ENCODE peak calls at places on chromosomes 7 and 10, in ten cellular contexts. One of them, this sample, is unnamed.

GRCh38 chr10:29926649-29927048 is 132.7 kb downstream of the JCAD start:
- DNase-seq in right lobe of liver: no peak
- DNase-seq in A549: no peak
- DNase-seq in GM12892: no peak
- DNase-seq in tibial nerve: no peak
- DNase-seq in uterus: no peak
- DNase-seq in GM12891: no peak
- DNase-seq in lower leg skin: no peak
- DNase-seq in HepG2: no peak
- DNase-seq in HCT116: no peak
- DNase-seq in this sample: no peak

GRCh38 chr7:51847461-51848134 is 531.0 kb upstream of the COBL start:
- DNase-seq in right lobe of liver: no peak
- DNase-seq in A549: no peak
- DNase-seq in GM12892: no peak
- DNase-seq in tibial nerve: no peak
- DNase-seq in uterus: no peak
- DNase-seq in GM12891: no peak
- DNase-seq in lower leg skin: no peak
- DNase-seq in HepG2: no peak
- DNase-seq in HCT116: no peak
- DNase-seq in this sample: no peak

GRCh38 chr7:93551063-93551895 is 23.2 kb downstream of the CALCR start:
- DNase-seq in right lobe of liver: no peak
- DNase-seq in A549: peak
- DNase-seq in GM12892: no peak
- DNase-seq in tibial nerve: no peak
- DNase-seq in uterus: no peak
- DNase-seq in GM12891: no peak
- DNase-seq in lower leg skin: no peak
- DNase-seq in HepG2: peak
- DNase-seq in HCT116: peak
- DNase-seq in this sample: no peak

GRCh38 chr10:30353851-30354250 is 4.8 kb upstream of the MTPAP start:
- DNase-seq in right lobe of liver: no peak
- DNase-seq in A549: no peak
- DNase-seq in GM12892: no peak
- DNase-seq in tibial nerve: no peak
- DNase-seq in uterus: no peak
- DNase-seq in GM12891: no peak
- DNase-seq in lower leg skin: no peak
- DNase-seq in HepG2: no peak
- DNase-seq in HCT116: no peak
- DNase-seq in this sample: peak

GRCh38 chr10:75111906-75112703 is 649 bp downstream of the SAMD8 start:
- DNase-seq in right lobe of liver: peak
- DNase-seq in A549: peak
- DNase-seq in GM12892: no peak
- DNase-seq in tibial nerve: peak
- DNase-seq in uterus: peak
- DNase-seq in GM12891: no peak
- DNase-seq in lower leg skin: peak
- DNase-seq in HepG2: peak
- DNase-seq in HCT116: peak
- DNase-seq in this sample: peak

GRCh38 chr10:99654791-99655190 is 4.5 kb upstream of the ENTPD7 start:
- DNase-seq in right lobe of liver: no peak
- DNase-seq in A549: no peak
- DNase-seq in GM12892: no peak
- DNase-seq in tibial nerve: no peak
- DNase-seq in uterus: no peak
- DNase-seq in GM12891: no peak
- DNase-seq in lower leg skin: no peak
- DNase-seq in HepG2: no peak
- DNase-seq in HCT116: no peak
- DNase-seq in this sample: no peak

GRCh38 chr10:18955041-18955440 is 93.6 kb upstream of the MALRD1 start:
- DNase-seq in right lobe of liver: no peak
- DNase-seq in A549: no peak
- DNase-seq in GM12892: no peak
- DNase-seq in tibial nerve: no peak
- DNase-seq in uterus: no peak
- DNase-seq in GM12891: no peak
- DNase-seq in lower leg skin: no peak
- DNase-seq in HepG2: no peak
- DNase-seq in HCT116: no peak
- DNase-seq in this sample: no peak

GRCh38 chr7:130632111-130632510 is 36.4 kb downstream of the COPG2 start:
- DNase-seq in right lobe of liver: no peak
- DNase-seq in A549: no peak
- DNase-seq in GM12892: no peak
- DNase-seq in tibial nerve: no peak
- DNase-seq in uterus: no peak
- DNase-seq in GM12891: no peak
- DNase-seq in lower leg skin: no peak
- DNase-seq in HepG2: peak
- DNase-seq in HCT116: peak
- DNase-seq in this sample: peak

GRCh38 chr7:100400656-100401055 is 27.4 kb downstream of the PILRA start:
- DNase-seq in right lobe of liver: no peak
- DNase-seq in A549: no peak
- DNase-seq in GM12892: no peak
- DNase-seq in tibial nerve: no peak
- DNase-seq in uterus: no peak
- DNase-seq in GM12891: no peak
- DNase-seq in lower leg skin: no peak
- DNase-seq in HepG2: peak
- DNase-seq in HCT116: peak
- DNase-seq in this sample: no peak

GRCh38 chr7:90710466-90710850 is 114.3 kb downstream of the CDK14 start:
- DNase-seq in right lobe of liver: no peak
- DNase-seq in A549: no peak
- DNase-seq in GM12892: no peak
- DNase-seq in tibial nerve: no peak
- DNase-seq in uterus: no peak
- DNase-seq in GM12891: no peak
- DNase-seq in lower leg skin: no peak
- DNase-seq in HepG2: no peak
- DNase-seq in HCT116: no peak
- DNase-seq in this sample: no peak

GRCh38 chr10:72309290-72310240 is 35.8 kb downstream of the DDIT4 start:
- DNase-seq in right lobe of liver: no peak
- DNase-seq in A549: no peak
- DNase-seq in GM12892: peak
- DNase-seq in tibial nerve: no peak
- DNase-seq in uterus: no peak
- DNase-seq in GM12891: no peak
- DNase-seq in lower leg skin: no peak
- DNase-seq in HepG2: no peak
- DNase-seq in HCT116: no peak
- DNase-seq in this sample: no peak

GRCh38 chr10:34931216-34931615 is 116.1 kb upstream of the PARD3 start:
- DNase-seq in right lobe of liver: no peak
- DNase-seq in A549: no peak
- DNase-seq in GM12892: no peak
- DNase-seq in tibial nerve: no peak
- DNase-seq in uterus: no peak
- DNase-seq in GM12891: no peak
- DNase-seq in lower leg skin: peak
- DNase-seq in HepG2: no peak
- DNase-seq in HCT116: no peak
- DNase-seq in this sample: no peak

GRCh38 chr10:7529638-7530037 is 118.8 kb upstream of the SFMBT2 start:
- DNase-seq in right lobe of liver: peak
- DNase-seq in A549: peak
- DNase-seq in GM12892: no peak
- DNase-seq in tibial nerve: no peak
- DNase-seq in uterus: no peak
- DNase-seq in GM12891: no peak
- DNase-seq in lower leg skin: no peak
- DNase-seq in HepG2: peak
- DNase-seq in HCT116: peak
- DNase-seq in this sample: no peak

GRCh38 chr10:86523348-86523747 is 1.8 kb upstream of the WAPL start:
- DNase-seq in right lobe of liver: no peak
- DNase-seq in A549: peak
- DNase-seq in GM12892: no peak
- DNase-seq in tibial nerve: no peak
- DNase-seq in uterus: no peak
- DNase-seq in GM12891: no peak
- DNase-seq in lower leg skin: no peak
- DNase-seq in HepG2: peak
- DNase-seq in HCT116: peak
- DNase-seq in this sample: no peak

GRCh38 chr7:115869811-115870210 is 160.8 kb downstream of the TFEC start:
- DNase-seq in right lobe of liver: no peak
- DNase-seq in A549: no peak
- DNase-seq in GM12892: no peak
- DNase-seq in tibial nerve: no peak
- DNase-seq in uterus: no peak
- DNase-seq in GM12891: no peak
- DNase-seq in lower leg skin: no peak
- DNase-seq in HepG2: no peak
- DNase-seq in HCT116: no peak
- DNase-seq in this sample: no peak

GRCh38 chr7:151088856-151089699 is 2.8 kb downstream of the AGAP3 start:
- DNase-seq in right lobe of liver: peak
- DNase-seq in A549: no peak
- DNase-seq in GM12892: no peak
- DNase-seq in tibial nerve: peak
- DNase-seq in uterus: peak
- DNase-seq in GM12891: no peak
- DNase-seq in lower leg skin: peak
- DNase-seq in HepG2: peak
- DNase-seq in HCT116: no peak
- DNase-seq in this sample: no peak
- TF ChIP-seq POLR2A in right lobe of liver: peak
- TF ChIP-seq POLR2A in A549: no peak
- TF ChIP-seq POLR2A in GM12892: no peak
- TF ChIP-seq POLR2A in tibial nerve: peak
- TF ChIP-seq POLR2A in uterus: no peak
- TF ChIP-seq POLR2A in GM12891: no peak
- TF ChIP-seq POLR2A in lower leg skin: no peak
- TF ChIP-seq POLR2A in HepG2: no peak
- TF ChIP-seq POLR2A in HCT116: no peak
- TF ChIP-seq POLR2A in this sample: no peak

DNA sequence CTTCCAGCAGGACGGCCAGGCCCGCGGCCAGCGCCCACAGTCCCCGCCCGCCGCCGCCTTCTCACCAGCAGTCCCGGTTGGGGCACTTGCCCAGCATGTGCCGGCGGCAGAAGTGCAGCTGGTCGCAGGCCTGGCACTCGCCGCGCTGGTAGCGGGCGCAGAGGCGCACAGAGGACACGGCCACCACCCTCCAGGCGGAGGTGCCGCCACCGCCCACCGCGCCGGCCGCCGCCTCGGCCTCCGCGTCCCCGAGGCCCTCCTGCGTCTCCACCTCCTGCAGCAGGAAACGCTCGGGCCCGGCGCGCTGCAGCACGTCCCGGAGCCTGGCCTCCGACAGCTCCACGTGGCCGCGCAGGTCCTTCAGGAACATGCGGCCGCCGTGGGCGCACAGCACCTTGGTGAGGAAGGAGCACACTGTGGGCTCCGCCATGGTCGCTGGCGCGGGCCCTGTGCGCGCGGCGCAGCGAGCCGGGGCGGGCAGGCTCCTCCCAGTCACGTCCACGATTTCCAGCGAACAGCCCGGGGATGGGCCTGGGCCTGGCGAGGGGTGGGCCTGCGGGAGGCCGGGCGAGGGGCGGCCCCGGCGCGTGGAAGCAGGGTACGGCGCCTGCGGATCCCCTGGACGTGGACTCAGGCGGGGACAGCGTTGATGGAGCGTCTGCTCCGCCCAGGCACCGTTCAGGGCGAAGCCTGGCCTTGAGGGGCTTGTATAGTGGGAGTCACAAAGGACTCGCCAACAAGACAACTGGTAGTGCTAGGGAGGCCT is at the start of gene ZC3HAV1L:
- DNase-seq in right lobe of liver: peak
- DNase-seq in A549: peak
- DNase-seq in GM12892: peak
- DNase-seq in tibial nerve: no peak
- DNase-seq in uterus: peak
- DNase-seq in GM12891: peak
- DNase-seq in lower leg skin: peak
- DNase-seq in HepG2: peak
- DNase-seq in HCT116: peak
- DNase-seq in this sample: no peak
- TF ChIP-seq POLR2A in right lobe of liver: peak
- TF ChIP-seq POLR2A in A549: peak
- TF ChIP-seq POLR2A in GM12892: peak
- TF ChIP-seq POLR2A in tibial nerve: peak
- TF ChIP-seq POLR2A in uterus: peak
- TF ChIP-seq POLR2A in GM12891: peak
- TF ChIP-seq POLR2A in lower leg skin: no peak
- TF ChIP-seq POLR2A in HepG2: peak
- TF ChIP-seq POLR2A in HCT116: peak
- TF ChIP-seq POLR2A in this sample: peak

DNA sequence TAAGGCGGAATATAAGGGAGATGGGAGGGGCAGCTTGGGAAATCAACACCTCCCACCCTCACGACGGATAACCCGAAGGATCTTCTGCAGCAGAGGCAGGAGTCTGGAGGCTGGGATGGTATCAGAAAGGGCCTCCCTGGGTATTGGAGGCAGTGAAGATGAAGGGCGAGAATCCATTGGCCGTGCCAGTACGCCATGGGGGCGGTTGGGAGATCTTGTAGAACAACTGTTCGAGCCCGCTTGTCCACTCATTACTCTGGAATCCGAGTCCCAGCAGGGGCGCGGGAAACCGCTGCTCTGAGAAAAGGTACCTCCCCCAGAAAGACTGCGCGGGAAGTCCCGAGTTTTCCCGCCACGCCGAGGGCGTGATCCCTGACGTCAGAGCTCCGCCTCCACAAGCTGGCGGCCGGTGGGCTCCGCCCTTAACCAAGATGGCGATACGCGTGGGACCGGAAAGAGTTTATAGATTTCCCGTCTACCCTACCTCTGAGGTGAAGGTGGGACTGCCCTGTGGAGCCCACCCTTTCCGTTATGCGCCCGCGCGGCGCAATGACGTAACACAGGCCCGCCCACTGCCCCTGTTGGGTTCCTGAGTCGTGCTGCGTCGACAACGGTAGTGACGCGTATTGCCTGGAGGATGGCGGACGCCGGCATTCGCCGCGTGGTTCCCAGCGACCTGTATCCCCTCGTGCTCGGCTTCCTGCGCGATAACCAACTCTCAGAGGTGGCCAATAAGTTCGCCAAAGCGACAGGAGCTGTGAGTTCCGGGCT is at the start of gene NOLC1:
- DNase-seq in right lobe of liver: peak
- DNase-seq in A549: peak
- DNase-seq in GM12892: peak
- DNase-seq in tibial nerve: peak
- DNase-seq in uterus: peak
- DNase-seq in GM12891: peak
- DNase-seq in lower leg skin: peak
- DNase-seq in HepG2: peak
- DNase-seq in HCT116: peak
- DNase-seq in this sample: peak
- TF ChIP-seq POLR2A in right lobe of liver: peak
- TF ChIP-seq POLR2A in A549: peak
- TF ChIP-seq POLR2A in GM12892: peak
- TF ChIP-seq POLR2A in tibial nerve: peak
- TF ChIP-seq POLR2A in uterus: peak
- TF ChIP-seq POLR2A in GM12891: peak
- TF ChIP-seq POLR2A in lower leg skin: no peak
- TF ChIP-seq POLR2A in HepG2: peak
- TF ChIP-seq POLR2A in HCT116: peak
- TF ChIP-seq POLR2A in this sample: peak

GRCh38 chr10:116606061-116606483 is 14.7 kb upstream of the PNLIPRP2 start:
- DNase-seq in right lobe of liver: no peak
- DNase-seq in A549: no peak
- DNase-seq in GM12892: no peak
- DNase-seq in tibial nerve: no peak
- DNase-seq in uterus: no peak
- DNase-seq in GM12891: no peak
- DNase-seq in lower leg skin: no peak
- DNase-seq in HepG2: no peak
- DNase-seq in HCT116: no peak
- DNase-seq in this sample: no peak
- TF ChIP-seq POLR2A in right lobe of liver: no peak
- TF ChIP-seq POLR2A in A549: no peak
- TF ChIP-seq POLR2A in GM12892: no peak
- TF ChIP-seq POLR2A in tibial nerve: no peak
- TF ChIP-seq POLR2A in uterus: no peak
- TF ChIP-seq POLR2A in GM12891: no peak
- TF ChIP-seq POLR2A in lower leg skin: no peak
- TF ChIP-seq POLR2A in HepG2: no peak
- TF ChIP-seq POLR2A in HCT116: no peak
- TF ChIP-seq POLR2A in this sample: no peak